ENCODE peak calls at places on chromosomes 13 and 19, in eight cellular contexts. P, H, F, X, E, N, U and C are unnamed samples.

GRCh38 chr13:71864981-71865857 is 1.8 kb downstream of the DACH1 start:
- ATAC-seq in P (peak), H (peak), F (no peak), X (peak), E (peak), N (peak), U (peak), C (peak)

GRCh38 chr19:45250216-45250831 is 747 bp upstream of the MARK4 start:
- ATAC-seq in P (peak), H (peak), F (no peak), X (peak), E (no peak), N (peak), U (peak), C (no peak)

GRCh38 chr19:16342002-16342715 is 17.5 kb downstream of the KLF2 start:
- ATAC-seq in P (no peak), H (peak), F (peak), X (peak), E (peak), N (peak), U (peak), C (peak)

GRCh38 chr13:98293570-98294142 is 116.6 kb upstream of the RNF113B start:
- ATAC-seq in P (peak), H (no peak), F (no peak), X (no peak), E (no peak), N (no peak), U (no peak), C (no peak)

GRCh38 chr19:19597809-19598306 is 20.6 kb downstream of the PBX4 start:
- ATAC-seq in P (no peak), H (no peak), F (peak), X (no peak), E (no peak), N (peak), U (no peak), C (no peak)

GRCh38 chr19:37218592-37218935 is 550 bp downstream of the ZNF383 start:
- ATAC-seq in P (no peak), H (peak), F (peak), X (no peak), E (peak), N (peak), U (peak), C (no peak)

GRCh38 chr13:41407380-41407779 is 50.0 kb upstream of the RGCC start:
- ATAC-seq in P (no peak), H (no peak), F (no peak), X (no peak), E (no peak), N (no peak), U (no peak), C (no peak)

GRCh38 chr13:112744306-112745021 is 54.6 kb downstream of the ATP11A start:
- ATAC-seq in P (no peak), H (peak), F (no peak), X (peak), E (peak), N (no peak), U (peak), C (peak)

GRCh38 chr13:24153347-24153746 is 7.2 kb upstream of the SPATA13 start:
- ATAC-seq in P (no peak), H (no peak), F (no peak), X (no peak), E (no peak), N (no peak), U (no peak), C (no peak)

GRCh38 chr19:39372941-39373340 is 18.0 kb downstream of the PAF1 start:
- ATAC-seq in P (no peak), H (no peak), F (no peak), X (peak), E (peak), N (no peak), U (peak), C (peak)

GRCh38 chr13:23969672-23970071 is 72.4 kb upstream of the C1QTNF9B start:
- ATAC-seq in P (peak), H (peak), F (no peak), X (no peak), E (no peak), N (peak), U (no peak), C (no peak)

GRCh38 chr19:38024991-38025716 is 118.1 kb downstream of the SIPA1L3 start:
- ATAC-seq in P (no peak), H (no peak), F (no peak), X (peak), E (no peak), N (peak), U (no peak), C (no peak)

GRCh38 chr19:38617283-38617763 is 430 bp downstream of the MAP4K1 start:
- ATAC-seq in P (no peak), H (no peak), F (no peak), X (no peak), E (no peak), N (no peak), U (no peak), C (no peak)

GRCh38 chr13:97753942-97754670 is 199.4 kb upstream of the IPO5 start:
- ATAC-seq in P (no peak), H (no peak), F (no peak), X (no peak), E (no peak), N (no peak), U (no peak), C (no peak)

GRCh38 chr19:18763674-18764590 is 27.2 kb downstream of the COMP start:
- ATAC-seq in P (no peak), H (peak), F (no peak), X (peak), E (peak), N (no peak), U (no peak), C (no peak)

GRCh38 chr19:42465827-42466280 is 23.1 kb upstream of the CXCL17 start:
- ATAC-seq in P (no peak), H (no peak), F (peak), X (no peak), E (no peak), N (no peak), U (no peak), C (no peak)

GRCh38 chr19:35085947-35086346 is 29.7 kb upstream of the FXYD3 start:
- ATAC-seq in P (no peak), H (no peak), F (no peak), X (no peak), E (no peak), N (no peak), U (no peak), C (no peak)

GRCh38 chr19:16384688-16385087 is 60.1 kb downstream of the KLF2 start:
- ATAC-seq in P (no peak), H (no peak), F (no peak), X (no peak), E (no peak), N (no peak), U (peak), C (no peak)

GRCh38 chr13:50677687-50678463 is 165.6 kb downstream of the DLEU7 start:
- ATAC-seq in P (no peak), H (peak), F (no peak), X (peak), E (peak), N (no peak), U (no peak), C (peak)

GRCh38 chr19:49205114-49205513 is 47.5 kb downstream of the TRPM4 start:
- ATAC-seq in P (no peak), H (no peak), F (no peak), X (no peak), E (no peak), N (no peak), U (no peak), C (no peak)

GRCh38 chr19:55228015-55228391 is 560 bp downstream of the TMEM86B start:
- ATAC-seq in P (peak), H (peak), F (no peak), X (no peak), E (peak), N (no peak), U (peak), C (no peak)

GRCh38 chr19:14563989-14564650 is 7.7 kb downstream of the NDUFB7 start:
- ATAC-seq in P (peak), H (peak), F (peak), X (peak), E (no peak), N (peak), U (no peak), C (no peak)

GRCh38 chr13:82655518-82655855 is 1226.8 kb downstream of the SLITRK1 start:
- ATAC-seq in P (no peak), H (peak), F (no peak), X (no peak), E (no peak), N (no peak), U (no peak), C (peak)

GRCh38 chr13:112719016-112719415 is 29.2 kb downstream of the ATP11A start:
- ATAC-seq in P (no peak), H (no peak), F (no peak), X (no peak), E (no peak), N (no peak), U (no peak), C (no peak)

GRCh38 chr19:48815870-48816501 is 5.2 kb upstream of the BCAT2 start:
- ATAC-seq in P (peak), H (no peak), F (no peak), X (no peak), E (no peak), N (peak), U (peak), C (no peak)

GRCh38 chr19:5987077-5987818 is 9.3 kb upstream of the RANBP3 start:
- ATAC-seq in P (peak), H (peak), F (no peak), X (peak), E (peak), N (peak), U (peak), C (peak)

GRCh38 chr13:109500146-109500773 is 286.1 kb downstream of the IRS2 start:
- ATAC-seq in P (peak), H (peak), F (no peak), X (no peak), E (no peak), N (no peak), U (no peak), C (no peak)